ENCODE peak calls at places on chromosomes 5 and 9, in nine cellular contexts. One of them, this sample, is unnamed.

GRCh38 chr5:146441896-146442295 is 5.2 kb upstream of the TCERG1 start:
- DNase-seq in GM23338: no peak
- DNase-seq in stimulated activated CD4-positive, alpha-beta T cell treated with anti-CD3 and anti-CD28 coated beads, Interleukin-4, amount 100 ng/mL, for 4 hours: no peak
- DNase-seq in upper lobe of right lung: no peak
- DNase-seq in mucosa of descending colon: no peak
- DNase-seq in head of caudate nucleus: no peak
- DNase-seq in Ammon's horn: no peak
- DNase-seq in mesothelial cell of epicardium: no peak
- DNase-seq in stimulated activated CD8-positive, alpha-beta memory T cell treated with anti-CD3 and anti-CD28 coated beads, Interleukin-15, amount 100 ng/mL, for 1 hour: no peak
- DNase-seq in this sample: no peak

GRCh38 chr5:18797241-18797640 is 1163.0 kb downstream of the TAF11L14 start:
- DNase-seq in GM23338: peak; percentile 58
- DNase-seq in stimulated activated CD4-positive, alpha-beta T cell treated with anti-CD3 and anti-CD28 coated beads, Interleukin-4, amount 100 ng/mL, for 4 hours: no peak
- DNase-seq in upper lobe of right lung: no peak
- DNase-seq in mucosa of descending colon: no peak
- DNase-seq in head of caudate nucleus: no peak
- DNase-seq in Ammon's horn: no peak
- DNase-seq in mesothelial cell of epicardium: no peak
- DNase-seq in stimulated activated CD8-positive, alpha-beta memory T cell treated with anti-CD3 and anti-CD28 coated beads, Interleukin-15, amount 100 ng/mL, for 1 hour: no peak
- DNase-seq in this sample: no peak

GRCh38 chr5:74851684-74852353 is 14.4 kb downstream of the FAM169A start:
- DNase-seq in GM23338: no peak
- DNase-seq in stimulated activated CD4-positive, alpha-beta T cell treated with anti-CD3 and anti-CD28 coated beads, Interleukin-4, amount 100 ng/mL, for 4 hours: no peak
- DNase-seq in upper lobe of right lung: no peak
- DNase-seq in mucosa of descending colon: no peak
- DNase-seq in head of caudate nucleus: no peak
- DNase-seq in Ammon's horn: no peak
- DNase-seq in mesothelial cell of epicardium: no peak
- DNase-seq in stimulated activated CD8-positive, alpha-beta memory T cell treated with anti-CD3 and anti-CD28 coated beads, Interleukin-15, amount 100 ng/mL, for 1 hour: no peak
- DNase-seq in this sample: no peak

GRCh38 chr5:77176429-77176828 is 34.1 kb upstream of the PDE8B start:
- DNase-seq in GM23338: no peak
- DNase-seq in stimulated activated CD4-positive, alpha-beta T cell treated with anti-CD3 and anti-CD28 coated beads, Interleukin-4, amount 100 ng/mL, for 4 hours: no peak
- DNase-seq in upper lobe of right lung: no peak
- DNase-seq in mucosa of descending colon: no peak
- DNase-seq in head of caudate nucleus: no peak
- DNase-seq in Ammon's horn: no peak
- DNase-seq in mesothelial cell of epicardium: no peak
- DNase-seq in stimulated activated CD8-positive, alpha-beta memory T cell treated with anti-CD3 and anti-CD28 coated beads, Interleukin-15, amount 100 ng/mL, for 1 hour: no peak
- DNase-seq in this sample: no peak

GRCh38 chr5:27532305-27532704 is 493.9 kb upstream of the CDH9 start:
- DNase-seq in GM23338: no peak
- DNase-seq in stimulated activated CD4-positive, alpha-beta T cell treated with anti-CD3 and anti-CD28 coated beads, Interleukin-4, amount 100 ng/mL, for 4 hours: no peak
- DNase-seq in upper lobe of right lung: no peak
- DNase-seq in mucosa of descending colon: no peak
- DNase-seq in head of caudate nucleus: no peak
- DNase-seq in Ammon's horn: no peak
- DNase-seq in mesothelial cell of epicardium: no peak
- DNase-seq in stimulated activated CD8-positive, alpha-beta memory T cell treated with anti-CD3 and anti-CD28 coated beads, Interleukin-15, amount 100 ng/mL, for 1 hour: no peak
- DNase-seq in this sample: no peak

GRCh38 chr5:124130807-124131206 is 615.6 kb downstream of the ZNF608 start:
- DNase-seq in GM23338: no peak
- DNase-seq in stimulated activated CD4-positive, alpha-beta T cell treated with anti-CD3 and anti-CD28 coated beads, Interleukin-4, amount 100 ng/mL, for 4 hours: no peak
- DNase-seq in upper lobe of right lung: no peak
- DNase-seq in mucosa of descending colon: no peak
- DNase-seq in head of caudate nucleus: no peak
- DNase-seq in Ammon's horn: no peak
- DNase-seq in mesothelial cell of epicardium: no peak
- DNase-seq in stimulated activated CD8-positive, alpha-beta memory T cell treated with anti-CD3 and anti-CD28 coated beads, Interleukin-15, amount 100 ng/mL, for 1 hour: no peak
- DNase-seq in this sample: no peak

GRCh38 chr9:129572052-129572425 is 48.9 kb downstream of the C9orf50 start:
- DNase-seq in GM23338: no peak
- DNase-seq in stimulated activated CD4-positive, alpha-beta T cell treated with anti-CD3 and anti-CD28 coated beads, Interleukin-4, amount 100 ng/mL, for 4 hours: no peak
- DNase-seq in upper lobe of right lung: no peak
- DNase-seq in mucosa of descending colon: no peak
- DNase-seq in head of caudate nucleus: no peak
- DNase-seq in Ammon's horn: no peak
- DNase-seq in mesothelial cell of epicardium: no peak
- DNase-seq in stimulated activated CD8-positive, alpha-beta memory T cell treated with anti-CD3 and anti-CD28 coated beads, Interleukin-15, amount 100 ng/mL, for 1 hour: no peak
- DNase-seq in this sample: no peak

GRCh38 chr5:1311443-1312055 is 16.7 kb upstream of the TERT start:
- DNase-seq in GM23338: no peak
- DNase-seq in stimulated activated CD4-positive, alpha-beta T cell treated with anti-CD3 and anti-CD28 coated beads, Interleukin-4, amount 100 ng/mL, for 4 hours: no peak
- DNase-seq in upper lobe of right lung: peak; percentile 42
- DNase-seq in mucosa of descending colon: no peak
- DNase-seq in head of caudate nucleus: no peak
- DNase-seq in Ammon's horn: no peak
- DNase-seq in mesothelial cell of epicardium: peak; percentile 14
- DNase-seq in stimulated activated CD8-positive, alpha-beta memory T cell treated with anti-CD3 and anti-CD28 coated beads, Interleukin-15, amount 100 ng/mL, for 1 hour: no peak
- DNase-seq in this sample: no peak

GRCh38 chr9:110346325-110346724 is 8.7 kb upstream of the TXNDC8 start:
- DNase-seq in GM23338: no peak
- DNase-seq in stimulated activated CD4-positive, alpha-beta T cell treated with anti-CD3 and anti-CD28 coated beads, Interleukin-4, amount 100 ng/mL, for 4 hours: no peak
- DNase-seq in upper lobe of right lung: no peak
- DNase-seq in mucosa of descending colon: no peak
- DNase-seq in head of caudate nucleus: no peak
- DNase-seq in Ammon's horn: no peak
- DNase-seq in mesothelial cell of epicardium: no peak
- DNase-seq in stimulated activated CD8-positive, alpha-beta memory T cell treated with anti-CD3 and anti-CD28 coated beads, Interleukin-15, amount 100 ng/mL, for 1 hour: no peak
- DNase-seq in this sample: no peak

GRCh38 chr5:989961-990530 is 18.6 kb upstream of the NKD2 start:
- DNase-seq in GM23338: peak; percentile 66
- DNase-seq in stimulated activated CD4-positive, alpha-beta T cell treated with anti-CD3 and anti-CD28 coated beads, Interleukin-4, amount 100 ng/mL, for 4 hours: no peak
- DNase-seq in upper lobe of right lung: peak; percentile 70
- DNase-seq in mucosa of descending colon: peak; percentile 47
- DNase-seq in head of caudate nucleus: peak; percentile 25
- DNase-seq in Ammon's horn: peak; percentile 80
- DNase-seq in mesothelial cell of epicardium: no peak
- DNase-seq in stimulated activated CD8-positive, alpha-beta memory T cell treated with anti-CD3 and anti-CD28 coated beads, Interleukin-15, amount 100 ng/mL, for 1 hour: no peak
- DNase-seq in this sample: no peak

GRCh38 chr5:78467744-78468357 is 107.4 kb downstream of the SCAMP1 start:
- DNase-seq in GM23338: peak; percentile 73
- DNase-seq in stimulated activated CD4-positive, alpha-beta T cell treated with anti-CD3 and anti-CD28 coated beads, Interleukin-4, amount 100 ng/mL, for 4 hours: no peak
- DNase-seq in upper lobe of right lung: no peak
- DNase-seq in mucosa of descending colon: no peak
- DNase-seq in head of caudate nucleus: no peak
- DNase-seq in Ammon's horn: peak; percentile 43
- DNase-seq in mesothelial cell of epicardium: no peak
- DNase-seq in stimulated activated CD8-positive, alpha-beta memory T cell treated with anti-CD3 and anti-CD28 coated beads, Interleukin-15, amount 100 ng/mL, for 1 hour: no peak
- DNase-seq in this sample: no peak

GRCh38 chr5:45796959-45797553 is 100.9 kb upstream of the HCN1 start:
- DNase-seq in GM23338: peak; percentile 60
- DNase-seq in stimulated activated CD4-positive, alpha-beta T cell treated with anti-CD3 and anti-CD28 coated beads, Interleukin-4, amount 100 ng/mL, for 4 hours: no peak
- DNase-seq in upper lobe of right lung: no peak
- DNase-seq in mucosa of descending colon: no peak
- DNase-seq in head of caudate nucleus: no peak
- DNase-seq in Ammon's horn: no peak
- DNase-seq in mesothelial cell of epicardium: no peak
- DNase-seq in stimulated activated CD8-positive, alpha-beta memory T cell treated with anti-CD3 and anti-CD28 coated beads, Interleukin-15, amount 100 ng/mL, for 1 hour: no peak
- DNase-seq in this sample: no peak